ENCODE peak calls at places on chromosomes 13 and 19, in ten cellular contexts. Q, C, V, M, P, H, F, U, D and K are unnamed samples.

GRCh38 chr13:51004111-51004865 is 94.7 kb downstream of the RNASEH2B start:
- DNase-seq in Q (no peak), C (no peak), V (no peak), M (no peak), P (no peak), H (no peak), F (no peak), U (no peak), D (no peak), K (no peak)

GRCh38 chr13:44331912-44332840 is 41.4 kb upstream of the SERP2 start:
- DNase-seq in Q (no peak), C (no peak), V (no peak), M (peak; percentile 62), P (no peak), H (no peak), F (no peak), U (no peak), D (no peak), K (no peak)

GRCh38 chr19:46357846-46358583 is 11.1 kb downstream of the PPP5C start:
- DNase-seq in Q (no peak), C (no peak), V (no peak), M (peak; percentile 12), P (no peak), H (no peak), F (no peak), U (no peak), D (no peak), K (no peak)

GRCh38 chr19:3479177-3479818 is 1.0 kb downstream of the SMIM24 start:
- DNase-seq in Q (no peak), C (no peak), V (no peak), M (peak; percentile 43), P (peak; percentile 55), H (peak; percentile 50), F (peak; percentile 16), U (peak; percentile 45), D (no peak), K (no peak)

GRCh38 chr13:101570410-101570809 is 117.9 kb downstream of the ITGBL1 start:
- DNase-seq in Q (no peak), C (no peak), V (no peak), M (no peak), P (no peak), H (no peak), F (no peak), U (no peak), D (no peak), K (no peak)

GRCh38 chr19:29303035-29303706 is 90.2 kb upstream of the UQCRFS1 start:
- DNase-seq in Q (no peak), C (no peak), V (no peak), M (no peak), P (no peak), H (no peak), F (no peak), U (no peak), D (no peak), K (no peak)

GRCh38 chr19:12077375-12077774 is 12.8 kb downstream of the ZNF844 start:
- DNase-seq in Q (no peak), C (no peak), V (no peak), M (no peak), P (no peak), H (no peak), F (no peak), U (no peak), D (no peak), K (no peak)

GRCh38 chr13:29908411-29908810 is 58.0 kb upstream of the UBL3 start:
- DNase-seq in Q (no peak), C (no peak), V (no peak), M (peak; percentile 82), P (no peak), H (no peak), F (no peak), U (peak; percentile 42), D (no peak), K (no peak)

GRCh38 chr13:32660227-32660626 is 74.0 kb downstream of the PDS5B start:
- DNase-seq in Q (no peak), C (no peak), V (no peak), M (no peak), P (no peak), H (no peak), F (no peak), U (no peak), D (no peak), K (no peak)